ENCODE peak calls at places on chromosomes 12 and 14, in nine cellular contexts. W, D, L, Y, P, V, F, E and Z are unnamed samples. For H3K9me3, the result is how much of the 10 kb centered on the place peaks cover.

GRCh38 chr12:27981874-27982273 is 9.3 kb upstream of the PTHLH start:
- DNase-seq in V (peak), Y (no peak), D (no peak), F (no peak), P (peak), E (no peak), L (no peak), W (peak), Z (no peak)

GRCh38 chr12:12837025-12837872 is 24.1 kb downstream of the DDX47 start:
- DNase-seq in E (no peak), F (no peak), Y (peak), P (peak), W (peak), L (no peak), D (peak), V (peak), Z (peak)

GRCh38 chr12:115103884-115104883 is 420.2 kb upstream of the TBX3 start:
- DNase-seq in F (peak), Y (no peak), P (peak), E (peak), L (no peak), D (peak), V (peak), W (peak), Z (no peak)

GRCh38 chr14:45041641-45042040 is 42.3 kb upstream of the PRPF39 start:
- DNase-seq in Y (no peak), W (no peak), V (no peak), L (no peak), F (no peak), E (no peak), D (no peak), P (no peak), Z (no peak)

GRCh38 chr14:77268989-77269595 is 1.9 kb downstream of the NGB start:
- DNase-seq in E (no peak), W (no peak), F (no peak), V (no peak), Y (no peak), P (no peak), D (no peak), L (no peak), Z (no peak)

GRCh38 chr12:47079365-47079893 is at the start of gene PCED1B:
- DNase-seq in Y (peak), E (peak), W (peak), V (peak), D (peak), P (peak), L (peak), F (peak), Z (peak)

GRCh38 chr14:100679707-100680438 is 46.8 kb upstream of the DLK1 start:
- DNase-seq in E (peak), V (peak), L (peak), D (peak), P (peak), Y (no peak), F (peak), W (no peak), Z (no peak)

GRCh38 chr12:40969796-40970195 is 218.3 kb upstream of the PDZRN4 start:
- DNase-seq in Y (no peak), D (no peak), L (no peak), E (no peak), W (no peak), P (no peak), V (no peak), F (no peak), Z (peak)

GRCh38 chr12:76878045-76878898 is 547 bp downstream of the CSRP2 start:
- DNase-seq in E (no peak), W (peak), P (no peak), L (no peak), F (no peak), D (no peak), V (peak), Y (no peak), Z (peak)

GRCh38 chr12:4191642-4192041 is 81.9 kb upstream of the CCND2 start:
- DNase-seq in V (no peak), D (no peak), W (no peak), Y (no peak), L (no peak), F (no peak), P (no peak), E (no peak), Z (no peak)

GRCh38 chr12:51911307-51911706 is 4.0 kb downstream of the ACVRL1 start:
- DNase-seq in V (no peak), L (peak), Y (no peak), P (no peak), D (peak), E (no peak), F (peak), W (no peak), Z (no peak)

GRCh38 chr12:108854055-108854452 is 3.3 kb downstream of the SSH1 start:
- DNase-seq in W (peak), P (peak), E (no peak), F (no peak), V (peak), D (no peak), L (peak), Y (no peak), Z (no peak)

GRCh38 chr12:9872116-9872515 is 3.0 kb upstream of the CLEC2B start:
- DNase-seq in P (no peak), Y (no peak), E (no peak), V (no peak), D (no peak), L (no peak), W (no peak), F (no peak), Z (no peak)

GRCh38 chr14:61678966-61679365 is 16.3 kb upstream of the HIF1A start:
- DNase-seq in P (peak), D (no peak), V (peak), F (no peak), E (no peak), Y (no peak), L (no peak), W (no peak), Z (peak)

GRCh38 chr12:66678640-66679268 is at the start of gene GRIP1:
- DNase-seq in Y (no peak), E (no peak), P (peak), V (peak), W (no peak), L (no peak), D (no peak), F (no peak), Z (peak)

GRCh38 chr12:47715393-47715876 is 9.6 kb upstream of the RPAP3 start:
- DNase-seq in V (peak), Y (peak), W (peak), E (peak), D (peak), P (peak), L (peak), F (peak), Z (peak)

GRCh38 chr12:100481021-100481420 is 7.4 kb downstream of the NR1H4 start:
- DNase-seq in W (no peak), V (no peak), E (no peak), P (no peak), D (no peak), F (no peak), L (no peak), Y (no peak), Z (no peak)

GRCh38 chr12:113136128-113136989 is 798 bp upstream of the RASAL1 start:
- DNase-seq in V (no peak), D (no peak), L (no peak), Y (peak), P (no peak), F (no peak), E (no peak), W (peak), Z (no peak)

GRCh38 chr14:31966896-31967668 is 110.0 kb upstream of the ARHGAP5 start:
- DNase-seq in D (no peak), W (no peak), F (no peak), L (no peak), V (peak), E (no peak), P (no peak), Y (no peak), Z (no peak)

GRCh38 chr14:78997811-78998210 is 827.6 kb downstream of the NRXN3 start:
- DNase-seq in Y (no peak), L (peak), P (peak), F (no peak), W (no peak), V (peak), D (no peak), E (no peak), Z (no peak)

GRCh38 chr14:74368026-74368425 is 19.8 kb downstream of the VRTN start:
- DNase-seq in L (no peak), Y (no peak), D (no peak), P (no peak), E (no peak), W (no peak), V (no peak), F (no peak), Z (no peak)

GRCh38 chr14:69129264-69129880 is 23.5 kb downstream of the DCAF5 start:
- DNase-seq in P (peak), D (peak), Y (peak), F (no peak), W (peak), L (peak), V (peak), E (peak), Z (peak)

GRCh38 chr14:73732006-73732405 is 17.8 kb upstream of the PNMA1 start:
- DNase-seq in V (no peak), Y (no peak), L (no peak), D (peak), F (no peak), P (no peak), E (no peak), W (no peak), Z (no peak)

GRCh38 chr12:43208221-43208620 is 343.8 kb downstream of the ADAMTS20 start:
- DNase-seq in E (no peak), V (peak), D (no peak), P (peak), W (no peak), F (no peak), L (no peak), Y (no peak), Z (no peak)

GRCh38 chr12:70246580-70246979 is 3.3 kb downstream of the CNOT2 start:
- DNase-seq in Y (no peak), D (no peak), V (peak), W (no peak), P (peak), E (no peak), F (no peak), L (no peak), Z (no peak)

GRCh38 chr12:76820888-76821482 is 57.1 kb downstream of the ZDHHC17 start:
- DNase-seq in E (no peak), Y (no peak), F (no peak), D (no peak), V (peak), L (no peak), P (peak), W (peak), Z (peak)

GRCh38 chr12:13937735-13938134 is 43.7 kb downstream of the GRIN2B start:
- DNase-seq in P (no peak), V (no peak), Y (no peak), F (no peak), L (no peak), D (no peak), E (no peak), W (no peak), Z (no peak)

GRCh38 chr12:114448618-114448933 is 42.6 kb upstream of the TBX5 start:
- DNase-seq in L (no peak), D (no peak), F (peak), V (no peak), Y (no peak), E (no peak), P (no peak), W (no peak), Z (peak)

GRCh38 chr12:29198901-29199300 is 49.8 kb downstream of the FAR2 start:
- DNase-seq in D (no peak), W (no peak), P (no peak), L (no peak), V (no peak), E (no peak), Y (no peak), F (no peak), Z (no peak)

GRCh38 chr14:106564058-106564643 is 1037.8 kb downstream of the TMEM121 start:
- DNase-seq in L (no peak), P (no peak), V (no peak), E (no peak), W (peak), Y (peak), F (no peak), D (no peak), Z (peak)

GRCh38 chr14:106556665-106557289 is 1030.4 kb downstream of the TMEM121 start:
- DNase-seq in D (peak), L (no peak), P (no peak), W (peak), Y (peak), F (no peak), E (no peak), V (no peak), Z (no peak)

GRCh38 chr14:106562451-106562850 is 1036.1 kb downstream of the TMEM121 start:
- DNase-seq in E (no peak), V (no peak), Y (no peak), W (no peak), P (no peak), L (no peak), F (no peak), D (no peak), Z (no peak)
- H3K9me3 ChIP-seq in E (under half), V (under half), Y (under half), W (under half), P (under half), L (under half), F (under half), D (under half), Z (under half)

DNA sequence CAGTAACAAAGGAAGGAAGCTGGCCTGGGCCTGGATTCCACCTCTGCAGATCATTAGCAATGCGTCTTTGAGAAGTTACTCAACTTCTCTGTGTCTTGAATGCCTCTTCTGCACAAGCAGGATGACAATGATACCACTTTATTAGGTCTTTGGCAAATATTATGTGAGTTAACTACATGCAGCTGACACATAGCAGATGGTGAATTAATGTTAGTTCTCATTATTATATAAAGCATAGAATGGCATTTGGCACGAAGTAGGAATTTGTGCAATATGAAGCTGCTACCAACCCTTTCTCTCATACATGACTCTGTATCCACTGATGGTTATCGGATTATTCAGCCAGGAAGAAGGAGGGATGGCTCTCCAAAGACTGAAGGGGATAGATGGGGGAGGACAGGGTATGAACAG is 1272.8 kb downstream of the AACS start:
- DNase-seq in F (no peak), L (no peak), Y (no peak), P (no peak), V (no peak), E (no peak), W (no peak), D (no peak), Z (no peak)
- H3K9me3 ChIP-seq in F (under half), L (under half), Y (under half), P (under half), V (under half), E (under half), W (under half), D (under half), Z (under half)

GRCh38 chr12:130300090-130300489 is 37.6 kb upstream of the PIWIL1 start:
- DNase-seq in Y (no peak), F (no peak), D (no peak), E (no peak), L (no peak), W (no peak), V (no peak), P (no peak), Z (no peak)
- H3K9me3 ChIP-seq in Y (under half), F (under half), D (under half), E (under half), L (under half), W (under half), V (under half), P (under half), Z (under half)

DNA sequence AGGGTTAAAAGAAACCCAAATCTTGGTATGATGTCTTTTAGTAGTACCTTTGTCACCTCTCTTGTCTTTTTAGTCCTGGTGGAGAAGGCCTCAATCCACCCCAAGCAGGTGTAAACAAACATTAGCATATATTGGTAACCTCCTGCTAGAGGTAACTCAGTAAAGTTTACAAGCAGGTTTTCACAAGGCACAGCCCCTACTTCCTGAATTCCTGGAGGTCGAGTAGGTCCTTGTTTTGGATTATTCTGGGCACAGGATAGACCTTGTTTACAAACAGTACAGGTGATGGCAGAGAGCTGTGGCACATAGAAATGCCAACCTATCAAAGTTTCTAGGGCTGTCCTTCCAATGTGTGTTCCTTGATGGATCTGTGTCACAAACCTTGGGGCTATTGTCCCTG is 99.1 kb downstream of the ALG10 start:
- DNase-seq in V (no peak), L (no peak), P (no peak), Y (no peak), D (no peak), W (no peak), E (no peak), F (no peak), Z (no peak)
- H3K9me3 ChIP-seq in V (under half), L (under half), P (under half), Y (under half), D (under half), W (under half), E (under half), F (under half), Z (under half)

DNA sequence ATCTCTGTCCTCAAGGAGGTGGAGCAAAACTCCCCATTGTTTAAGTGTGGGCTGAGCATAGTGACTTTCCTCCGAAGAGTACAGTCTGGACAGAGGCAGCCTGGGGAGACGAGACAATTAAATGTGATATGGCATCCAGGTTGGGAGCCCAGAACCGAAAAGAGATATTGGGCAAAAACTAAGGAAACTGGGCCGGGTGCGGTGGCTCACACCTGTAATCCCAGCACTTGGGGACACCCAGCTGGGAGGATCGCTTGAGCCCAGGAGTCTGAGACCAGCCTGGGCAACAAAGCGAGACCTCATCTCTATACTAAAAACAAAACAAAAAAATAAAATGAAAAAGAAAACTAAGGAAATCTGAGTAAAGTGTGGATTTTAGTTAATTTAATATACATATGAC is 35.9 kb upstream of the JDP2 start:
- DNase-seq in Y (no peak), V (no peak), D (no peak), L (no peak), W (no peak), E (no peak), P (no peak), F (no peak), Z (no peak)
- H3K9me3 ChIP-seq in Y (under half), V (under half), D (under half), L (under half), W (under half), E (under half), P (under half), F (under half), Z (under half)